ENCODE peak calls at places on chromosomes 12 and 14, in five cellular contexts. B, I, W, A and F are unnamed samples.

GRCh38 chr12:51819851-51820720 is 28.4 kb downstream of the FIGNL2 start:
- DNase-seq in B (peak; percentile 45), I (no peak), W (no peak), A (no peak), F (peak; percentile 67)

GRCh38 chr12:20305470-20305869 is 62.9 kb upstream of the PDE3A start:
- DNase-seq in B (no peak), I (no peak), W (no peak), A (no peak), F (no peak)

GRCh38 chr14:31025335-31026075 is at the start of gene AP4S1:
- DNase-seq in B (peak; percentile 15), I (peak; percentile 69), W (peak; percentile 54), A (peak; percentile 48), F (peak; percentile 45)

GRCh38 chr12:121036810-121037326 is 2.2 kb downstream of the OASL start:
- DNase-seq in B (no peak), I (no peak), W (no peak), A (no peak), F (peak; percentile 91)

GRCh38 chr12:102369876-102370275 is 110.5 kb downstream of the IGF1 start:
- DNase-seq in B (no peak), I (no peak), W (no peak), A (no peak), F (no peak)

GRCh38 chr14:62718629-62719028 is 326.6 kb downstream of the KCNH5 start:
- DNase-seq in B (no peak), I (no peak), W (no peak), A (no peak), F (no peak)

GRCh38 chr12:65825573-65826512 is 1.6 kb downstream of the HMGA2 start:
- DNase-seq in B (peak; percentile 41), I (peak; percentile 73), W (no peak), A (peak; percentile 32), F (peak; percentile 51)

GRCh38 chr12:52926596-52927241 is 21.8 kb upstream of the KRT8 start:
- DNase-seq in B (peak; percentile 95), I (no peak), W (no peak), A (peak; percentile 86), F (no peak)

GRCh38 chr12:34598352-34598827 is 576.1 kb downstream of the ALG10 start:
- DNase-seq in B (no peak), I (no peak), W (no peak), A (no peak), F (peak; percentile 0)

GRCh38 chr12:105580841-105581352 is 250.4 kb downstream of the C12orf75 start:
- DNase-seq in B (no peak), I (peak; percentile 51), W (no peak), A (peak; percentile 79), F (no peak)